ENCODE peak calls at places on chromosomes 16 and 17, in nine cellular contexts. G is AG04449; F is SJSA1; S is germinal center; B is left lung; V is Peyer's patch; Q is mucosa of gallbladder; K is fibroblast of the aortic adventitia; M is stimulated activated CD4-positive, alpha-beta T cell treated with anti-CD3 and anti-CD28 coated beads, Interleukin-15, amount 100 ng/mL, for 24 hours. U is an unnamed sample.

GRCh38 chr17:57852041-57852954 is 2.5 kb upstream of the MRPS23 start:
- DNase-seq in G (no peak), F (no peak), S (no peak), B (no peak), V (no peak), Q (no peak), K (no peak), M (no peak), U (no peak)

GRCh38 chr16:88566158-88566557 is 4.0 kb upstream of the ZC3H18 start:
- DNase-seq in G (no peak), F (no peak), S (no peak), B (no peak), V (no peak), Q (no peak), K (peak), M (peak), U (no peak)

GRCh38 chr17:57889892-57890856 is 40.3 kb upstream of the MRPS23 start:
- DNase-seq in G (no peak), F (peak), S (no peak), B (peak), V (peak), Q (peak), K (peak), M (no peak), U (no peak)

GRCh38 chr17:15019158-15019557 is 246.0 kb downstream of the PMP22 start:
- DNase-seq in G (no peak), F (no peak), S (no peak), B (no peak), V (no peak), Q (no peak), K (no peak), M (no peak), U (no peak)

GRCh38 chr17:46984341-46984740 is 5.3 kb upstream of the RPRML start:
- DNase-seq in G (no peak), F (no peak), S (no peak), B (no peak), V (no peak), Q (no peak), K (no peak), M (no peak), U (no peak)

GRCh38 chr17:80116923-80117380 is 15.6 kb downstream of the GAA start:
- DNase-seq in G (no peak), F (no peak), S (no peak), B (no peak), V (peak), Q (no peak), K (no peak), M (no peak), U (no peak)

GRCh38 chr17:3916825-3917224 is 560 bp upstream of the P2RX1 start:
- DNase-seq in G (no peak), F (peak), S (no peak), B (no peak), V (no peak), Q (no peak), K (no peak), M (no peak), U (no peak)

GRCh38 chr16:55222436-55222835 is 101.6 kb upstream of the IRX6 start:
- DNase-seq in G (no peak), F (no peak), S (no peak), B (no peak), V (no peak), Q (no peak), K (no peak), M (no peak), U (no peak)

GRCh38 chr16:88430185-88430523 is 22.9 kb upstream of the ZFPM1 start:
- DNase-seq in G (no peak), F (no peak), S (peak), B (no peak), V (no peak), Q (no peak), K (no peak), M (peak), U (no peak)

GRCh38 chr16:19555938-19556778 is 655 bp downstream of the VPS35L start:
- DNase-seq in G (no peak), F (peak), S (peak), B (no peak), V (no peak), Q (no peak), K (peak), M (peak), U (no peak)

GRCh38 chr16:88063201-88063773 is 112.1 kb downstream of the BANP start:
- DNase-seq in G (peak), F (peak), S (no peak), B (peak), V (no peak), Q (peak), K (peak), M (no peak), U (no peak)

GRCh38 chr16:88455610-88456355 is 2.7 kb downstream of the ZFPM1 start:
- DNase-seq in G (no peak), F (peak), S (peak), B (no peak), V (peak), Q (no peak), K (peak), M (peak), U (no peak)

GRCh38 chr17:64103751-64104364 is 26.1 kb downstream of the ERN1 start:
- DNase-seq in G (no peak), F (no peak), S (no peak), B (no peak), V (no peak), Q (no peak), K (no peak), M (no peak), U (no peak)

GRCh38 chr16:54286330-54287017 is at the start of gene IRX3:
- DNase-seq in G (peak), F (peak), S (no peak), B (peak), V (peak), Q (no peak), K (peak), M (peak), U (peak)

GRCh38 chr17:30449480-30449879 is 27.7 kb upstream of the GOSR1 start:
- DNase-seq in G (no peak), F (no peak), S (no peak), B (no peak), V (no peak), Q (peak), K (peak), M (no peak), U (no peak)

GRCh38 chr17:79732246-79732645 is 1.5 kb downstream of the ENPP7 start:
- DNase-seq in G (no peak), F (no peak), S (no peak), B (no peak), V (no peak), Q (no peak), K (no peak), M (no peak), U (no peak)

GRCh38 chr17:50575581-50576210 is 15.2 kb downstream of the CACNA1G start:
- DNase-seq in G (no peak), F (no peak), S (no peak), B (no peak), V (no peak), Q (no peak), K (no peak), M (no peak), U (no peak)

U was measured in NCI-H1930.